ENCODE peak calls at places on chromosomes 12 and 14, in seven cellular contexts. One of them, this sample, is unnamed.
A peak's percentile ranks its signal among the peaks of the same experiment; 100 is the strongest.

GRCh38 chr12:104344682-104345081 is 41.1 kb downstream of the EID3 start:
- DNase-seq in RPMI8226: no peak
- DNase-seq in right cardiac atrium: no peak
- DNase-seq in A549: no peak
- DNase-seq in heart right ventricle: no peak
- DNase-seq in Calu3: no peak
- DNase-seq in spleen: no peak
- DNase-seq in this sample: no peak

GRCh38 chr12:58765076-58765475 is 155.2 kb downstream of the LRIG3 start:
- DNase-seq in spleen: no peak
- DNase-seq in RPMI8226: no peak
- DNase-seq in right cardiac atrium: no peak
- DNase-seq in Calu3: no peak
- DNase-seq in heart right ventricle: no peak
- DNase-seq in A549: no peak
- DNase-seq in this sample: no peak

GRCh38 chr14:56339855-56340701 is 221.9 kb downstream of the PELI2 start:
- DNase-seq in right cardiac atrium: peak; percentile 78
- DNase-seq in RPMI8226: peak; percentile 60
- DNase-seq in spleen: peak; percentile 84
- DNase-seq in A549: peak; percentile 60
- DNase-seq in Calu3: peak; percentile 58
- DNase-seq in heart right ventricle: peak; percentile 73
- DNase-seq in this sample: peak; percentile 84

GRCh38 chr12:43722621-43723020 is 36.0 kb downstream of the PUS7L start:
- DNase-seq in heart right ventricle: no peak
- DNase-seq in A549: no peak
- DNase-seq in RPMI8226: no peak
- DNase-seq in right cardiac atrium: no peak
- DNase-seq in Calu3: no peak
- DNase-seq in spleen: no peak
- DNase-seq in this sample: no peak

GRCh38 chr14:23575086-23575485 is 3.5 kb downstream of the JPH4 start:
- DNase-seq in A549: no peak
- DNase-seq in spleen: no peak
- DNase-seq in heart right ventricle: no peak
- DNase-seq in right cardiac atrium: no peak
- DNase-seq in Calu3: no peak
- DNase-seq in RPMI8226: no peak
- DNase-seq in this sample: no peak

GRCh38 chr12:73514672-73515071 is 1023.0 kb upstream of the ATXN7L3B start:
- DNase-seq in right cardiac atrium: no peak
- DNase-seq in A549: peak; percentile 3
- DNase-seq in RPMI8226: peak; percentile 20
- DNase-seq in heart right ventricle: no peak
- DNase-seq in spleen: no peak
- DNase-seq in Calu3: no peak
- DNase-seq in this sample: no peak

GRCh38 chr12:93001407-93001806 is 72.3 kb upstream of the EEA1 start:
- DNase-seq in A549: no peak
- DNase-seq in heart right ventricle: no peak
- DNase-seq in spleen: no peak
- DNase-seq in Calu3: no peak
- DNase-seq in RPMI8226: no peak
- DNase-seq in right cardiac atrium: no peak
- DNase-seq in this sample: no peak

GRCh38 chr12:108789546-108789945 is 58.2 kb upstream of the CORO1C start:
- DNase-seq in Calu3: no peak
- DNase-seq in RPMI8226: no peak
- DNase-seq in heart right ventricle: no peak
- DNase-seq in spleen: peak; percentile 46
- DNase-seq in A549: no peak
- DNase-seq in right cardiac atrium: no peak
- DNase-seq in this sample: no peak

GRCh38 chr12:127811988-127812387 is 455.0 kb upstream of the TMEM132C start:
- DNase-seq in heart right ventricle: peak; percentile 18
- DNase-seq in RPMI8226: no peak
- DNase-seq in Calu3: no peak
- DNase-seq in spleen: no peak
- DNase-seq in right cardiac atrium: peak; percentile 53
- DNase-seq in A549: no peak
- DNase-seq in this sample: no peak

GRCh38 chr12:62164036-62164435 is 96.2 kb upstream of the USP15 start:
- DNase-seq in right cardiac atrium: no peak
- DNase-seq in Calu3: no peak
- DNase-seq in heart right ventricle: no peak
- DNase-seq in RPMI8226: no peak
- DNase-seq in spleen: no peak
- DNase-seq in A549: no peak
- DNase-seq in this sample: no peak

GRCh38 chr14:96978525-96979272 is 181.5 kb downstream of the VRK1 start:
- DNase-seq in right cardiac atrium: no peak
- DNase-seq in spleen: no peak
- DNase-seq in heart right ventricle: no peak
- DNase-seq in RPMI8226: no peak
- DNase-seq in A549: no peak
- DNase-seq in Calu3: no peak
- DNase-seq in this sample: no peak

GRCh38 chr14:72000907-72001306 is 68.7 kb downstream of the RGS6 start:
- DNase-seq in Calu3: no peak
- DNase-seq in heart right ventricle: peak; percentile 64
- DNase-seq in A549: no peak
- DNase-seq in spleen: no peak
- DNase-seq in right cardiac atrium: peak; percentile 59
- DNase-seq in RPMI8226: no peak
- DNase-seq in this sample: no peak

GRCh38 chr14:73494593-73494992 is 3.9 kb downstream of the RIOX1 start:
- DNase-seq in Calu3: no peak
- DNase-seq in right cardiac atrium: no peak
- DNase-seq in heart right ventricle: no peak
- DNase-seq in A549: no peak
- DNase-seq in RPMI8226: no peak
- DNase-seq in spleen: no peak
- DNase-seq in this sample: no peak

GRCh38 chr12:101599771-101600486 is 5.2 kb downstream of the MYBPC1 start:
- DNase-seq in spleen: no peak
- DNase-seq in A549: no peak
- DNase-seq in RPMI8226: no peak
- DNase-seq in right cardiac atrium: no peak
- DNase-seq in Calu3: no peak
- DNase-seq in heart right ventricle: no peak
- DNase-seq in this sample: peak; percentile 51

GRCh38 chr12:124273630-124274029 is 21.3 kb upstream of the RFLNA start:
- DNase-seq in heart right ventricle: no peak
- DNase-seq in Calu3: peak; percentile 34
- DNase-seq in right cardiac atrium: no peak
- DNase-seq in spleen: no peak
- DNase-seq in A549: peak; percentile 66
- DNase-seq in RPMI8226: peak; percentile 69
- DNase-seq in this sample: peak; percentile 22

GRCh38 chr12:25495336-25496097 is 57.6 kb downstream of the LMNTD1 start:
- DNase-seq in A549: no peak
- DNase-seq in heart right ventricle: no peak
- DNase-seq in right cardiac atrium: no peak
- DNase-seq in RPMI8226: no peak
- DNase-seq in spleen: no peak
- DNase-seq in Calu3: peak; percentile 2
- DNase-seq in this sample: peak; percentile 72

This sample was measured in COLO829.